ENCODE peak calls at places on chromosomes 13 and 19, in eight cellular contexts. One of them, this sample, is unnamed.
A peak's percentile ranks its signal among the peaks of the same experiment; 100 is the strongest.

GRCh38 chr19:4916292-4917082 is 7.2 kb downstream of the UHRF1 start:
- DNase-seq in lower leg skin: no peak
- DNase-seq in tibial nerve: no peak
- DNase-seq in Peyer's patch: peak; percentile 68
- DNase-seq in adrenal gland: no peak
- DNase-seq in HCT116: no peak
- DNase-seq in body of pancreas: no peak
- DNase-seq in uterus: no peak
- DNase-seq in this sample: no peak

GRCh38 chr13:104426435-104426834 is 1360.2 kb upstream of the SLC10A2 start:
- DNase-seq in uterus: no peak
- DNase-seq in adrenal gland: no peak
- DNase-seq in tibial nerve: no peak
- DNase-seq in body of pancreas: no peak
- DNase-seq in lower leg skin: no peak
- DNase-seq in Peyer's patch: no peak
- DNase-seq in HCT116: no peak
- DNase-seq in this sample: no peak

GRCh38 chr19:32122258-32122657 is 223.2 kb upstream of the ZNF507 start:
- DNase-seq in adrenal gland: no peak
- DNase-seq in HCT116: no peak
- DNase-seq in lower leg skin: no peak
- DNase-seq in body of pancreas: no peak
- DNase-seq in tibial nerve: no peak
- DNase-seq in uterus: no peak
- DNase-seq in Peyer's patch: no peak
- DNase-seq in this sample: no peak

GRCh38 chr19:3397266-3398022 is 31.1 kb downstream of the NFIC start:
- DNase-seq in lower leg skin: no peak
- DNase-seq in HCT116: peak; percentile 21
- DNase-seq in adrenal gland: peak; percentile 72
- DNase-seq in tibial nerve: peak; percentile 57
- DNase-seq in body of pancreas: peak; percentile 68
- DNase-seq in uterus: no peak
- DNase-seq in Peyer's patch: no peak
- DNase-seq in this sample: peak; percentile 41

GRCh38 chr13:39105110-39105509 is 66.9 kb downstream of the NHLRC3 start:
- DNase-seq in uterus: no peak
- DNase-seq in Peyer's patch: no peak
- DNase-seq in adrenal gland: peak; percentile 2
- DNase-seq in HCT116: no peak
- DNase-seq in body of pancreas: no peak
- DNase-seq in lower leg skin: no peak
- DNase-seq in tibial nerve: no peak
- DNase-seq in this sample: no peak

GRCh38 chr13:24875566-24875965 is 111.6 kb downstream of the RNF17 start:
- DNase-seq in HCT116: no peak
- DNase-seq in tibial nerve: no peak
- DNase-seq in Peyer's patch: no peak
- DNase-seq in adrenal gland: no peak
- DNase-seq in uterus: no peak
- DNase-seq in lower leg skin: no peak
- DNase-seq in body of pancreas: no peak
- DNase-seq in this sample: no peak

GRCh38 chr13:51849145-51850101 is 4.4 kb upstream of the TMEM272 start:
- DNase-seq in HCT116: peak; percentile 24
- DNase-seq in lower leg skin: no peak
- DNase-seq in adrenal gland: peak; percentile 24
- DNase-seq in Peyer's patch: no peak
- DNase-seq in uterus: no peak
- DNase-seq in body of pancreas: peak; percentile 21
- DNase-seq in tibial nerve: no peak
- DNase-seq in this sample: peak; percentile 19

GRCh38 chr13:37105251-37105714 is at the start of gene CSNK1A1L:
- DNase-seq in Peyer's patch: no peak
- DNase-seq in uterus: no peak
- DNase-seq in body of pancreas: no peak
- DNase-seq in lower leg skin: no peak
- DNase-seq in tibial nerve: no peak
- DNase-seq in adrenal gland: no peak
- DNase-seq in HCT116: no peak
- DNase-seq in this sample: no peak

GRCh38 chr13:106526748-106527488 is 8.5 kb downstream of the EFNB2 start:
- DNase-seq in adrenal gland: no peak
- DNase-seq in Peyer's patch: no peak
- DNase-seq in body of pancreas: no peak
- DNase-seq in lower leg skin: no peak
- DNase-seq in HCT116: no peak
- DNase-seq in uterus: no peak
- DNase-seq in tibial nerve: no peak
- DNase-seq in this sample: no peak

GRCh38 chr19:42253245-42254082 is 1.5 kb downstream of the ERF start:
- DNase-seq in lower leg skin: peak; percentile 95
- DNase-seq in uterus: peak; percentile 74
- DNase-seq in HCT116: no peak
- DNase-seq in Peyer's patch: peak; percentile 85
- DNase-seq in adrenal gland: peak; percentile 66
- DNase-seq in tibial nerve: no peak
- DNase-seq in body of pancreas: peak; percentile 64
- DNase-seq in this sample: peak; percentile 64

GRCh38 chr19:30559446-30559845 is 187.3 kb downstream of the ZNF536 start:
- DNase-seq in lower leg skin: no peak
- DNase-seq in HCT116: no peak
- DNase-seq in Peyer's patch: no peak
- DNase-seq in uterus: no peak
- DNase-seq in tibial nerve: no peak
- DNase-seq in body of pancreas: no peak
- DNase-seq in adrenal gland: no peak
- DNase-seq in this sample: no peak

GRCh38 chr13:97727991-97728390 is 225.5 kb upstream of the IPO5 start:
- DNase-seq in uterus: no peak
- DNase-seq in body of pancreas: no peak
- DNase-seq in tibial nerve: no peak
- DNase-seq in adrenal gland: no peak
- DNase-seq in lower leg skin: no peak
- DNase-seq in Peyer's patch: no peak
- DNase-seq in HCT116: no peak
- DNase-seq in this sample: no peak

GRCh38 chr13:79442221-79442620 is 36.2 kb upstream of the RBM26 start:
- DNase-seq in lower leg skin: no peak
- DNase-seq in adrenal gland: no peak
- DNase-seq in Peyer's patch: no peak
- DNase-seq in body of pancreas: no peak
- DNase-seq in uterus: no peak
- DNase-seq in tibial nerve: no peak
- DNase-seq in HCT116: no peak
- DNase-seq in this sample: no peak
- TF ChIP-seq POLR2A in lower leg skin: no peak
- TF ChIP-seq POLR2A in adrenal gland: no peak
- TF ChIP-seq POLR2A in Peyer's patch: no peak
- TF ChIP-seq POLR2A in body of pancreas: no peak
- TF ChIP-seq POLR2A in uterus: no peak
- TF ChIP-seq POLR2A in tibial nerve: no peak
- TF ChIP-seq POLR2A in HCT116: no peak
- TF ChIP-seq POLR2A in this sample: no peak

GRCh38 chr19:35040474-35040825 is 1.1 kb upstream of the HPN start:
- DNase-seq in tibial nerve: no peak
- DNase-seq in lower leg skin: no peak
- DNase-seq in HCT116: no peak
- DNase-seq in uterus: no peak
- DNase-seq in body of pancreas: no peak
- DNase-seq in adrenal gland: no peak
- DNase-seq in Peyer's patch: no peak
- DNase-seq in this sample: no peak
- TF ChIP-seq POLR2A in tibial nerve: no peak
- TF ChIP-seq POLR2A in lower leg skin: no peak
- TF ChIP-seq POLR2A in HCT116: no peak
- TF ChIP-seq POLR2A in uterus: no peak
- TF ChIP-seq POLR2A in body of pancreas: no peak
- TF ChIP-seq POLR2A in adrenal gland: no peak
- TF ChIP-seq POLR2A in Peyer's patch: no peak
- TF ChIP-seq POLR2A in this sample: no peak

GRCh38 chr13:80276371-80277289 is 64.3 kb downstream of the SPRY2 start:
- DNase-seq in HCT116: no peak
- DNase-seq in tibial nerve: no peak
- DNase-seq in Peyer's patch: no peak
- DNase-seq in adrenal gland: peak; percentile 47
- DNase-seq in lower leg skin: no peak
- DNase-seq in uterus: no peak
- DNase-seq in body of pancreas: no peak
- DNase-seq in this sample: no peak
- TF ChIP-seq POLR2A in HCT116: no peak
- TF ChIP-seq POLR2A in tibial nerve: no peak
- TF ChIP-seq POLR2A in Peyer's patch: no peak
- TF ChIP-seq POLR2A in adrenal gland: no peak
- TF ChIP-seq POLR2A in lower leg skin: no peak
- TF ChIP-seq POLR2A in uterus: no peak
- TF ChIP-seq POLR2A in body of pancreas: no peak
- TF ChIP-seq POLR2A in this sample: no peak

GRCh38 chr19:39397360-39398296 is 6.5 kb downstream of the MED29 start:
- DNase-seq in uterus: peak; percentile 90
- DNase-seq in Peyer's patch: peak; percentile 97
- DNase-seq in lower leg skin: peak; percentile 98
- DNase-seq in HCT116: peak; percentile 72
- DNase-seq in adrenal gland: peak; percentile 92
- DNase-seq in tibial nerve: peak; percentile 88
- DNase-seq in body of pancreas: peak; percentile 93
- DNase-seq in this sample: peak; percentile 88
- TF ChIP-seq POLR2A in uterus: no peak
- TF ChIP-seq POLR2A in Peyer's patch: peak; percentile 92
- TF ChIP-seq POLR2A in lower leg skin: no peak
- TF ChIP-seq POLR2A in HCT116: no peak
- TF ChIP-seq POLR2A in adrenal gland: no peak
- TF ChIP-seq POLR2A in tibial nerve: no peak
- TF ChIP-seq POLR2A in body of pancreas: peak; percentile 47
- TF ChIP-seq POLR2A in this sample: no peak

GRCh38 chr19:45451181-45451849 is 16.5 kb upstream of the FOSB start:
- DNase-seq in Peyer's patch: peak; percentile 63
- DNase-seq in lower leg skin: peak; percentile 93
- DNase-seq in adrenal gland: no peak
- DNase-seq in tibial nerve: no peak
- DNase-seq in uterus: peak; percentile 59
- DNase-seq in HCT116: no peak
- DNase-seq in body of pancreas: peak; percentile 46
- DNase-seq in this sample: peak; percentile 58
- TF ChIP-seq POLR2A in Peyer's patch: no peak
- TF ChIP-seq POLR2A in lower leg skin: no peak
- TF ChIP-seq POLR2A in adrenal gland: no peak
- TF ChIP-seq POLR2A in tibial nerve: no peak
- TF ChIP-seq POLR2A in uterus: no peak
- TF ChIP-seq POLR2A in HCT116: no peak
- TF ChIP-seq POLR2A in body of pancreas: no peak
- TF ChIP-seq POLR2A in this sample: no peak

GRCh38 chr19:40808497-40808896 is 9.5 kb downstream of the EGLN2 start:
- DNase-seq in uterus: no peak
- DNase-seq in Peyer's patch: no peak
- DNase-seq in body of pancreas: no peak
- DNase-seq in tibial nerve: no peak
- DNase-seq in HCT116: no peak
- DNase-seq in lower leg skin: no peak
- DNase-seq in adrenal gland: no peak
- DNase-seq in this sample: no peak
- TF ChIP-seq POLR2A in uterus: no peak
- TF ChIP-seq POLR2A in Peyer's patch: no peak
- TF ChIP-seq POLR2A in body of pancreas: no peak
- TF ChIP-seq POLR2A in tibial nerve: no peak
- TF ChIP-seq POLR2A in HCT116: no peak
- TF ChIP-seq POLR2A in lower leg skin: no peak
- TF ChIP-seq POLR2A in adrenal gland: no peak
- TF ChIP-seq POLR2A in this sample: no peak

DNA sequence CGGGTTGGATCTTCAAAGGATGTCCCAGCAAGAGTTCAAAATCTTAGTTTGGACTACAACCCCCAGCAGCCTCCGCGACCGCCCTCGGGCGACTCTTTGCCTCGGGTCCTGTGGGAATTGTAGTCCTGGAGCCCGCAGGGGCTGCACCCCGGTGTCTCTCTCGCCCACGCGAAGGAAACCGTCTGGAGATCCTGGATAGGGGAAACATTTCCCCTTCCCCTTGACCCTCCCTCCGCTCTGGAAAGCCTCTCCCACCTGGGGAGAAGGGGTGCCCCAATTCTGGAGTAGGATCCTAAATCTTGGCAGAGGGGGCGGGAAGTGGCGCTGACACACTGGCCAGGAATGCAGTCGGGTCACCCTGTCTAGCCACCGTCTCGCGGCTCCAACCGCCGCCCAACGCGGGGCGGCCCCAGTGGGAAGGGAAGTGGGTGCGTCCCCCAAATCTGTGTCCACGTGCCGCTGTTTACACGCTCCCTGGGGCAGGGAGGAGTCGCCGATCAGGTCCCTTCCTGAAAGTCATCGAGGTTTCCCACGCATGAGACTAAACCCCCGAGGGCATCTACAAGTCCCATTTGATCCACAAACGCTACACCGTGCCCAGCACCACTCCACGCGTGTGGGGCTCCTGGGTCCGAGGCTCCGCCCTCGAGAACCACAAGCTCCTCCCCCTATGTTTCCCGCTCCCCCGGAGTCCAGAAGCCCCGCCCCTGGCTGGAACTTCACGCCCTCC is 731 bp upstream of the PPP1R13L start:
- DNase-seq in HCT116: peak; percentile 92
- DNase-seq in uterus: peak; percentile 91
- DNase-seq in Peyer's patch: peak; percentile 96
- DNase-seq in lower leg skin: peak; percentile 98
- DNase-seq in tibial nerve: peak; percentile 71
- DNase-seq in body of pancreas: peak; percentile 89
- DNase-seq in adrenal gland: peak; percentile 92
- DNase-seq in this sample: peak; percentile 90
- TF ChIP-seq POLR2A in HCT116: peak; percentile 42
- TF ChIP-seq POLR2A in uterus: no peak
- TF ChIP-seq POLR2A in Peyer's patch: no peak
- TF ChIP-seq POLR2A in lower leg skin: no peak
- TF ChIP-seq POLR2A in tibial nerve: no peak
- TF ChIP-seq POLR2A in body of pancreas: peak; percentile 45
- TF ChIP-seq POLR2A in adrenal gland: peak; percentile 41
- TF ChIP-seq POLR2A in this sample: peak; percentile 16

DNA sequence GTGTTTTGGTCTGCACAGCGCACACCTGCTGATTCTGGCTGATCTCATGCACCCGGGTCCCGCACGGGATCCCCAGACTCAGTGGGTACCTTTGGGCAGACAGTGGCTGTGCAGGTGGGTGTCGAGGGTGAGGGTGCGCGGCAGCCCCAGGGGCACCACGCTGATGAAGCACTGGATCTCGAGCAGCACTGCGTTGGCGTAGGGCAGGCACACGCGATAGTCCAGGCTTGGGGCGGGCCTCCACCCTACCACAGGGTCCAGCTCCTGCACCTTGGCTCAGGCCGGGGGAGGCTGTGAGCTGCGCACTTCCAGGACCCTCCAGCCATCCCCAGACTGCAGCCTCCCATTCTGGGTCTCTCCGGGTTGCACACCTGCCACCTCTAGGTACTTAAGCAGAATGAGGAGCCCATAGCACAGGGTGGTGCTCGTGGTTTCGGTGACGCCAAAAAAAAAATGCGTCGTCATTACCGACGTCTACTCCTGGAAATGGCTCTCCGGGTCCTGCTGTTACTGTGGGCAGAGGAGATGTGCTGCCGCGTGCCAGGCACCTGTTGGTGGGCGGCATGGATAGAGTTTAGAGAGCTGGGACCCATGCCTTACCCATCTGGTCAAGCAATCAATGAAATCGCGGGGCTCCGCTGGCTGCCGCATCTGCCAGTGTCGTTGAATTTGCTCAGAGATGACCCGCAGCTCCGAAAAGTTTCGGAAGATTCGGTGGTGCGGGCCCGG is 10.5 kb downstream of the EGLN2 start:
- DNase-seq in HCT116: no peak
- DNase-seq in body of pancreas: no peak
- DNase-seq in lower leg skin: no peak
- DNase-seq in Peyer's patch: no peak
- DNase-seq in adrenal gland: no peak
- DNase-seq in uterus: peak; percentile 36
- DNase-seq in tibial nerve: no peak
- DNase-seq in this sample: no peak
- TF ChIP-seq POLR2A in HCT116: no peak
- TF ChIP-seq POLR2A in body of pancreas: no peak
- TF ChIP-seq POLR2A in lower leg skin: no peak
- TF ChIP-seq POLR2A in Peyer's patch: no peak
- TF ChIP-seq POLR2A in adrenal gland: no peak
- TF ChIP-seq POLR2A in uterus: no peak
- TF ChIP-seq POLR2A in tibial nerve: no peak
- TF ChIP-seq POLR2A in this sample: no peak

This sample was measured in erythroblast.